ENCODE peak calls at places on chromosomes 2 and 18, in four cellular contexts. Y, B, O and W are unnamed samples.

GRCh38 chr2:3079466-3079865 is 298.2 kb downstream of the EIPR1 start:
- DNase-seq in Y (no peak), B (no peak), O (no peak), W (no peak)

GRCh38 chr2:30690126-30690561 is 117.1 kb downstream of the CAPN13 start:
- DNase-seq in Y (no peak), B (no peak), O (no peak), W (no peak)

GRCh38 chr18:35688757-35689156 is 107.2 kb downstream of the GALNT1 start:
- DNase-seq in Y (peak), B (peak), O (no peak), W (no peak)

GRCh38 chr2:39631715-39632114 is 34.0 kb upstream of the TMEM178A start:
- DNase-seq in Y (no peak), B (peak), O (no peak), W (peak)

GRCh38 chr2:109421606-109422005 is 192.2 kb downstream of the SEPTIN10 start:
- DNase-seq in Y (no peak), B (no peak), O (no peak), W (no peak)

GRCh38 chr2:187500585-187501359 is 52.7 kb upstream of the CALCRL start:
- DNase-seq in Y (no peak), B (peak), O (no peak), W (peak)

GRCh38 chr18:37481491-37481890 is 84.1 kb downstream of the CELF4 start:
- DNase-seq in Y (no peak), B (no peak), O (no peak), W (no peak)

GRCh38 chr2:223688094-223688835 is 86.1 kb upstream of the SCG2 start:
- DNase-seq in Y (no peak), B (no peak), O (no peak), W (no peak)

GRCh38 chr18:48569139-48569914 is 30.5 kb downstream of the CTIF start:
- DNase-seq in Y (no peak), B (no peak), O (no peak), W (no peak)

GRCh38 chr18:27136208-27136535 is 48.9 kb downstream of the CHST9 start:
- DNase-seq in Y (no peak), B (no peak), O (no peak), W (no peak)

GRCh38 chr2:40746150-40746549 is 294.3 kb upstream of the SLC8A1 start:
- DNase-seq in Y (no peak), B (no peak), O (no peak), W (no peak)
- H2AFZ ChIP-seq in Y (no peak), B (no peak), O (no peak), W (no peak)

DNA sequence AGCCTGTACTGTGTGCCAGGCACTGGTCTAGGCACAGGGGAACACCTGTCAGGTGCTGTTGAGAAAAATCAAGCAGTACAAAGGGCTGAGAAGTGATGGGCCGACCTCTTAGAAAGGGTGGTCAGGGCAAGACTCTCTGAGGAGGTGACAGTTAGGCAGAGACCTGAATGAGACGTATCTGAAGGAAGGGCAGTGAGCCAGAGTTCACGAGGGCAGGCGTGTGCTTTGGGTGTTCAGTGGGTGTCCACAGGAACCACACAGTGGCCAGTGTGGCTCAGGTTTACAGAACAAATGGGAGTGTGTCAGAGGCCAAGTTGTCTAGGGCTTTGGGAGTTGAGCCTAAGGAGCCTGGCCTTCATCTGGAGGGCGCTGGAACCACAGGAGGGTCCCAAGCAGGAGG is 6.2 kb downstream of the ARMC9 start:
- DNase-seq in Y (no peak), B (no peak), O (no peak), W (no peak)
- TF ChIP-seq USF2 in Y (no peak), B (no peak), O (no peak), W (no peak)

DNA sequence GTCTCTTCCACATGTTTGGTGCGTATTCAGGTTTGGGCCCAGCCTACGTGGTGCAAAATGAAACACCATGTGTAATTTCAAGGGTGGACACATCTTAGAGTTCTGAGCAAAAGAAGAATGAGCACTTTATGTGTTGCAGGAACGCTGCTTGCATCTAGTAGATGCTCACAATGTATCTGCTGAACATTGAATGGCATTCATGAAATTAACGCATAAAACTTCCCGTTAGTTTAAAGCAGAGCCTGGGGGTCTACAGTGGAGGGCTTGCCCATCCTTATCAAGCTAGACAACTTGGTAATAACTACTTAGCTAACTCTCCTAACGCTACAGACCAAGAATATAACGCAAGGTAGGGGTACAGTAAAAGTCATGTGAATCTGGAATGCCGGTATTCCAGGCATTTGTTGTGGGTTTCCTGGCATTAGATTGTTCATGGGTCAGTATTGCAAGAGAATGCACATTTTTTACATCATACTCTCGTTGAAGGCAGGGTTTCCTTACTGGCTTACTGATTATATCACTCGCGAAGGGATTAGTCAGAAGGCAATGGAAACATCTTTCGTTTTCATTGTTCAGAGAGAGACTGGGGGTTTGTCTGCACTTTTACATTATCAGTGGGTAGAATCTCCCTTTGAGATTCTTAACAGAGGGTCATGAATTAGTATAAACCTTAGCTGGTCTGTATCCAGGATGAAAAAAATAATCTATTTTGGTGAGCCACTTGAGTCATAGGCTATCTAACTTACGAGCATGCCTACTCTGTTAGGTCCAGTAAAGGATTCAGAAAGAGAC is 229.5 kb upstream of the EPAS1 start:
- DNase-seq in Y (no peak), B (no peak), O (no peak), W (peak)
- TF ChIP-seq POLR2A in Y (no peak), B (no peak), O (no peak), W (no peak)

DNA sequence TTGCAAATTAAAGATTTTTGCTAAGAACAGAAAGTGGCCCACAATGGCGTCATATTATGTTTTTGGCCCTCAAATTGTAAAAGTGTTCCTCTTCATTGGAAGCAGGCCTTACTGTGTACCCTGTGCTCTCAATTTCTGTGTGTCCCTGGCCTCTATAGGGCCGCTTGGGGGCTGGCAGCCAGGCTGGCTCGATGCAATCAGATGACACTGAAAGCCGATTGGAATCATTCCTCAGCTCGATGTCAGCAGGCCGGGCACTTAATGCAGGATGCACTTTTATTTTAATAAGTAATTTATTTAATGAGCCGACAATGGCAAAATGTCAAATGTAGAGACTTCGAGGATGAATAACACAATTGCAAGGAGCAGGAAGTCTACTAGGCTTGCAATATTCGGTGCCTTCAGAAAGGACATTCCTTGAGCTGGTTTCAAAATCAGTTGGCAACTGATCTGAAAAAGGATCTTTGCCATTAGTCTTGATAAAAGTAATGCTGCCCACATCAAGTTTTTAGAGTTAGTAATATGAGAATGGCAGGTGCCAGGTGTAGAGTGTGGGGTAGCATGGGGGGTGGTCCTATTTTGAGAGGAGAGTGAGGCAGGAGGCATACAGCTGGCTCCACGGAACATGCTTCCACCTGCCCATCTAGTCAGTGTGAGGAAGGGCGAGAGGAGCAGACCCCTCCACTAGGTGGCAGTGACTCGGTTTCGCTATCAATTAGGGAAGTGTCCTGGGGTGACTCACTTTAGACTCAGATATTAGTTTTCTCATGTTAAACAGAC is 80.7 kb downstream of the NABP1 start:
- DNase-seq in Y (peak), B (peak), O (peak), W (peak)
- H2AFZ ChIP-seq in Y (peak), B (peak), O (peak), W (peak)

GRCh38 chr2:48589170-48589767 is 28.4 kb upstream of the GTF2A1L start:
- DNase-seq in Y (no peak), B (peak), O (no peak), W (peak)
- TF ChIP-seq USF2 in Y (no peak), B (no peak), O (no peak), W (no peak)

GRCh38 chr2:24123212-24124002 is at the start of the genes FAM228B and PFN4:
- DNase-seq in Y (peak), B (peak), O (no peak), W (peak)
- TF ChIP-seq POLR2A in Y (peak), B (peak), O (peak), W (peak)

DNA sequence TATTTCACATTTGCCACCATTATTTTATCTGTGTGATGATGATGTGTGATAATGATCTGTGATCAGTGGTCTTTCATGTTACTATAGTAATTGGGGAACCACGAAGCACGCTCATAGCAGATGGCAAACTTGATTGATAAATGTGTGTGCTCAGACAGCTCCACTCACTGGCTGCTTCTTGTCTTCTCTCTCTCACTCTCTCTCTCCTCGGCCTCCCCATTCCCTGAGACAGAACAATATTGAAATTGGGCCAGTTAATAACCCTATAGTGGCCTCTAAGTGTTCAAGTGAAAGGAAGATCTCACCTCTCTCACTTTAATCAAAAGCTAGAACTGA is 60.7 kb upstream of the RAPGEF4 start:
- DNase-seq in Y (no peak), B (no peak), O (no peak), W (no peak)
- H2AFZ ChIP-seq in Y (no peak), B (peak), O (peak), W (peak)

GRCh38 chr2:9076210-9076609 is 72.7 kb upstream of the MBOAT2 start:
- DNase-seq in Y (no peak), B (no peak), O (no peak), W (peak)

GRCh38 chr2:9071584-9072124 is 68.2 kb upstream of the MBOAT2 start:
- DNase-seq in Y (no peak), B (no peak), O (no peak), W (no peak)

GRCh38 chr2:9076755-9077154 is 73.3 kb upstream of the MBOAT2 start:
- DNase-seq in Y (no peak), B (no peak), O (no peak), W (no peak)

GRCh38 chr2:9078405-9078804 is 74.9 kb upstream of the MBOAT2 start:
- DNase-seq in Y (no peak), B (no peak), O (no peak), W (no peak)

GRCh38 chr2:9074930-9075329 is 71.4 kb upstream of the MBOAT2 start:
- DNase-seq in Y (no peak), B (no peak), O (peak), W (no peak)
- TF ChIP-seq USF2 in Y (no peak), B (no peak), O (no peak), W (no peak)

GRCh38 chr2:237482485-237482884 is 4.6 kb upstream of the MLPH start:
- DNase-seq in Y (no peak), B (no peak), O (no peak), W (no peak)
- TF ChIP-seq POLR2A in Y (no peak), B (no peak), O (no peak), W (no peak)

GRCh38 chr2:209147981-209148380 is 275.9 kb upstream of the MAP2 start:
- DNase-seq in Y (no peak), B (no peak), O (no peak), W (no peak)

GRCh38 chr2:209141142-209141541 is 282.7 kb upstream of the MAP2 start:
- DNase-seq in Y (no peak), B (no peak), O (no peak), W (no peak)

GRCh38 chr2:209145941-209146681 is 277.7 kb upstream of the MAP2 start:
- DNase-seq in Y (no peak), B (no peak), O (no peak), W (no peak)

GRCh38 chr2:209141818-209142217 is 282.0 kb upstream of the MAP2 start:
- DNase-seq in Y (no peak), B (no peak), O (no peak), W (no peak)

GRCh38 chr2:209146682-209147320 is 277.0 kb upstream of the MAP2 start:
- DNase-seq in Y (no peak), B (no peak), O (no peak), W (no peak)
- H2AFZ ChIP-seq in Y (no peak), B (no peak), O (no peak), W (no peak)